ENCODE peak calls at places on chromosomes 2 and 18, in nine cellular contexts. P, Z, G, O, J, W, B, Q and N are unnamed samples. For H3K9me3 and H3K27me3, the result is how much of the 10 kb centered on the place peaks cover.

GRCh38 chr2:97699765-97700444 is 13.5 kb upstream of the ZAP70 start:
- DNase-seq in Q (peak), G (peak), P (peak), W (peak), Z (no peak), J (peak), O (peak), B (peak), N (peak)

GRCh38 chr2:133755515-133756311 is 187.4 kb upstream of the NCKAP5 start:
- DNase-seq in G (peak), W (no peak), B (no peak), Z (no peak), P (peak), Q (no peak), J (no peak), O (no peak), N (peak)

GRCh38 chr2:142877265-142877756 is at the start of gene KYNU:
- DNase-seq in O (no peak), P (no peak), J (no peak), G (no peak), Q (no peak), W (no peak), B (no peak), Z (no peak), N (no peak)

GRCh38 chr18:23135679-23136325 is 517 bp downstream of the CABLES1 start:
- DNase-seq in Q (peak), B (peak), O (no peak), G (no peak), J (no peak), Z (peak), W (peak), P (no peak), N (no peak)

GRCh38 chr2:202135111-202135874 is 62.2 kb downstream of the KIAA2012 start:
- DNase-seq in O (no peak), G (peak), Q (no peak), P (peak), W (peak), Z (no peak), B (peak), J (no peak), N (peak)

GRCh38 chr2:232982926-232983668 is 30.0 kb downstream of the NGEF start:
- DNase-seq in O (no peak), J (peak), Q (no peak), P (peak), B (no peak), W (no peak), G (no peak), Z (no peak), N (no peak)

GRCh38 chr2:127448526-127448925 is 30.3 kb downstream of the PROC start:
- DNase-seq in P (no peak), Z (no peak), Q (no peak), W (no peak), B (no peak), G (peak), O (no peak), J (no peak), N (no peak)

GRCh38 chr2:157900203-157900602 is 24.1 kb upstream of the ACVR1 start:
- DNase-seq in B (no peak), Q (no peak), O (no peak), Z (no peak), J (no peak), G (peak), P (no peak), W (no peak), N (no peak)

GRCh38 chr18:8400193-8400752 is 209.0 kb upstream of the RAB12 start:
- DNase-seq in J (no peak), G (no peak), P (no peak), Z (no peak), W (no peak), B (no peak), Q (peak), O (no peak), N (no peak)

GRCh38 chr2:232577841-232578240 is 27.4 kb downstream of the EIF4E2 start:
- DNase-seq in B (no peak), P (no peak), Q (no peak), O (no peak), J (no peak), W (no peak), Z (no peak), G (no peak), N (no peak)

GRCh38 chr2:235170536-235171510 is 219.0 kb downstream of the SH3BP4 start:
- DNase-seq in P (no peak), J (peak), W (no peak), O (no peak), G (peak), Q (peak), Z (no peak), B (peak), N (peak)

GRCh38 chr2:153944775-153945174 is 73.1 kb downstream of the GALNT13 start:
- DNase-seq in O (no peak), P (no peak), G (no peak), B (no peak), W (no peak), Q (no peak), Z (no peak), J (no peak), N (no peak)

GRCh38 chr18:58400337-58400885 is 228.5 kb downstream of the ALPK2 start:
- DNase-seq in Z (no peak), W (no peak), O (no peak), J (peak), G (no peak), B (no peak), P (no peak), Q (no peak), N (no peak)

GRCh38 chr2:149648282-149649030 is 60.9 kb upstream of the MMADHC start:
- DNase-seq in O (no peak), Q (peak), Z (no peak), W (no peak), P (no peak), G (peak), B (no peak), J (no peak), N (peak)

GRCh38 chr18:49878567-49878966 is 65.2 kb upstream of the ACAA2 start:
- DNase-seq in O (no peak), W (no peak), G (peak), J (no peak), Q (peak), P (no peak), Z (no peak), B (no peak), N (no peak)

GRCh38 chr18:57446322-57446721 is 11.1 kb downstream of the ONECUT2 start:
- DNase-seq in G (no peak), B (no peak), P (peak), O (no peak), Z (no peak), Q (peak), W (no peak), J (peak), N (no peak)

GRCh38 chr2:54122939-54123338 is 7.5 kb downstream of the ACYP2 start:
- DNase-seq in Q (no peak), W (no peak), O (no peak), G (peak), J (no peak), P (no peak), B (no peak), Z (no peak), N (peak)

GRCh38 chr18:12254137-12254819 is at the start of gene CIDEA:
- DNase-seq in G (no peak), Z (no peak), W (no peak), O (no peak), P (no peak), B (no peak), Q (peak), J (peak), N (no peak)

GRCh38 chr2:126315840-126316239 is 340.1 kb upstream of the GYPC start:
- DNase-seq in Q (no peak), O (no peak), Z (no peak), J (no peak), B (no peak), P (no peak), W (no peak), G (no peak), N (no peak)

GRCh38 chr2:63078852-63079606 is 28.4 kb downstream of the OTX1 start:
- DNase-seq in Q (peak), J (peak), B (no peak), W (no peak), G (no peak), Z (no peak), O (no peak), P (no peak), N (no peak)
- TF ChIP-seq CTCF in Q (peak), J (peak), B (no peak), W (no peak), G (no peak), Z (no peak), O (no peak), P (no peak), N (peak)

GRCh38 chr2:223486741-223487140 is 115.4 kb downstream of the SCG2 start:
- DNase-seq in O (no peak), Q (no peak), Z (no peak), B (no peak), J (no peak), W (no peak), G (peak), P (no peak), N (no peak)
- H3K9me3 ChIP-seq in O (under half), Q (under half), Z (under half), B (under half), J (under half), W (under half), G (under half), P (under half), N (under half)

GRCh38 chr18:59966913-59967312 is 67.1 kb downstream of the PMAIP1 start:
- DNase-seq in J (no peak), B (no peak), Q (no peak), W (no peak), P (no peak), Z (no peak), G (no peak), O (no peak), N (no peak)
- H3K27me3 ChIP-seq in J (under half), B (under half), Q (under half), W (under half), P (under half), Z (under half), G (under half), O (under half), N (under half)

GRCh38 chr18:28177828-28178635 is 1.1 kb upstream of the CDH2 start:
- DNase-seq in G (peak), Z (peak), J (peak), W (peak), Q (peak), B (no peak), P (peak), O (no peak), N (no peak)
- TF ChIP-seq CTCF in G (no peak), Z (no peak), J (peak), W (peak), Q (no peak), B (no peak), P (no peak), O (no peak), N (peak)

DNA sequence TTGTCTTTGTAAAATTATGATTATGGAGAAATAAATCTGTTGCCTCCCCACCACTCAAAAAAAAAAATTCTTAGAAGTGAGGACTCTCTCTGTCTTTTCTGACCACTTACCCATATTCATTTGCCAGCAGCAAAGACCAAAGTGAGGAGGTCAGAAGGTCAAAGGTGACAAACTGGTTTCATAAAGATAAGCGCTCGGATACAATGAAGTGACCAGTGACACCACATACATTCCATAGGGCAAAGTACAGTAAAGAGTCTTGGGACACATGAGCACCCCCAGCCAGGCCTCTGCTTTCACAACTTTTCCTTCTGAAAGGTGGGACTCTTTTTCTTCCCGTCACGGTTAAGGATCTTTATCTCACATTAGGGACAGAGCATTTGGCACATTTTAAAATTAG is 75.9 kb upstream of the TCF4 start:
- DNase-seq in G (no peak), Q (no peak), P (no peak), B (no peak), Z (no peak), J (no peak), W (no peak), O (no peak), N (no peak)
- H3K9me3 ChIP-seq in G (under half), Q (under half), P (under half), B (under half), Z (under half), J (under half), W (under half), O (under half), N (under half)

DNA sequence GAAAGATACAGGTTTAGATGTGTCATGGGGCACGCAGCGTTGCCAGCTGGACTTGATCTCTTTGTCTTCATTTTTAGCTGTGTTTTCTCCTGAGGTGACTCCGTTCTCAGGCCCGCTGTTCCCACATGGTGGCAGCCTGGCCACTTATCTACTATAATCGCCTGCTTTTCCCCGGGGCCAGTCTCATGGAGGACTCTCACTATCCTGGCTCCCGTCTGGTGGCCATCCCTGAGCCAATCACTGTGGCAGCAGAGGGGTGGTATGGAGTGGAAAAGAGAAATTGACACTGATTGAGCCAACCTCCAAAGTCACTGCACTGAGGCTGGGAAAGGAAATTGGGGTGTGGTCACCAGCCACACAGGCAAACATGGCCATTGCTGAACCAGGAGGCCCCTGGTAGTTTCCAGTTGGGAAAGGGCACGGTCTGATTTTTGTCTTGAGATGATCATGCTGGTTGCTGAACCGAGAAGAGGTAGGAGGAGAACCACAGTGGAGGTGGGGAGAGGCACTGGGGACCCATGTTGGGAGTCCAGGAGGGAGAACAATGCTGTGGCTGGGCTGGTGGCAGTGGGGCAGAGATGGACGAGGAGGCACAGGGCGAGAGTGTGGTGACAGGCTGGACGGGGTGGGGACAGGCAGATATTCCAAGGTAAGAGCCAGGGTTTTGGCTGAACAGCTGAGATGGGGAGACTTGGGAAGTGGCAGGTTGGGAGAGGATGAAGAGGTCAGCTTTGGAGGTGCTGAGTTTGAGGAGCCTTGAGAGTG is 45.6 kb downstream of the KCNIP3 start:
- DNase-seq in J (no peak), P (no peak), W (no peak), Q (no peak), G (no peak), Z (peak), O (no peak), B (no peak), N (no peak)
- H3K27me3 ChIP-seq in J (under half), P (under half), W (under half), Q (under half), G (under half), Z (under half), O (under half), B (under half), N (under half)